ENCODE peak calls at places on chromosomes 11 and 22, in five cellular contexts. H is osteocyte, C is endothelial cell, U is lower leg skin, R is NCI-H1694. D is an unnamed sample.

GRCh38 chr22:42862045-42862734 is 5.1 kb upstream of the ARFGAP3 start:
- DNase-seq in R (no peak), H (no peak), U (no peak), C (no peak), D (no peak)

GRCh38 chr11:57634311-57634710 is 15.4 kb downstream of the YPEL4 start:
- DNase-seq in H (no peak), C (no peak), R (no peak), U (no peak), D (no peak)

GRCh38 chr11:32312865-32313403 is 122.4 kb downstream of the WT1 start:
- DNase-seq in R (peak; percentile 68), U (no peak), H (no peak), C (peak; percentile 27), D (peak; percentile 63)

GRCh38 chr22:30212363-30212995 is 34.1 kb downstream of the LIF start:
- DNase-seq in C (no peak), H (no peak), U (peak; percentile 95), R (no peak), D (no peak)

GRCh38 chr22:34973016-34973415 is 92.9 kb upstream of the ISX start:
- DNase-seq in R (no peak), C (no peak), H (no peak), U (no peak), D (no peak)

GRCh38 chr11:67266424-67267187 is at the start of gene GRK2:
- DNase-seq in C (peak; percentile 50), H (no peak), R (no peak), U (no peak), D (no peak)

GRCh38 chr22:45639747-45640102 is 31.9 kb upstream of the ATXN10 start:
- DNase-seq in R (no peak), C (no peak), H (no peak), U (no peak), D (no peak)

GRCh38 chr11:58629857-58630256 is 7.4 kb downstream of the CNTF start:
- DNase-seq in U (no peak), H (no peak), R (peak; percentile 32), C (peak; percentile 18), D (peak; percentile 57)

GRCh38 chr11:9662273-9662672 is 1.6 kb upstream of the SWAP70 start:
- DNase-seq in R (no peak), C (no peak), U (no peak), H (peak; percentile 15), D (no peak)

GRCh38 chr11:66850588-66851250 is 6.1 kb upstream of the LRFN4 start:
- DNase-seq in U (peak; percentile 79), R (no peak), H (no peak), C (no peak), D (no peak)